ENCODE peak calls at places on chromosomes 4 and X, in five cellular contexts. K, I, N, T and X are unnamed samples.

GRCh38 chrX:11913001-11913400 is 155.0 kb downstream of the MSL3 start:
- DNase-seq in T (no peak), I (no peak), N (no peak), K (no peak), X (no peak)

GRCh38 chrX:1686642-1687041 is 71.8 kb downstream of the ASMT start:
- DNase-seq in T (no peak), K (no peak), I (no peak), N (no peak), X (peak)

GRCh38 chrX:40975951-40976350 is 109.3 kb upstream of the USP9X start:
- DNase-seq in T (no peak), I (no peak), N (no peak), K (no peak), X (no peak)

GRCh38 chr4:182567119-182567518 is 323.9 kb downstream of the TENM3 start:
- DNase-seq in I (no peak), T (no peak), N (no peak), K (no peak), X (no peak)

GRCh38 chrX:34371740-34372139 is 239.6 kb upstream of the FAM47A start:
- DNase-seq in T (no peak), N (no peak), K (no peak), I (no peak), X (no peak)

GRCh38 chr4:25903905-25904747 is 9.9 kb upstream of the SMIM20 start:
- DNase-seq in N (no peak), T (no peak), K (no peak), I (no peak), X (no peak)

GRCh38 chrX:139936259-139936658 is 3.4 kb upstream of the ATP11C start:
- DNase-seq in T (peak), I (no peak), N (no peak), K (peak), X (no peak)

GRCh38 chr4:163384926-163385325 is 41.2 kb downstream of the NPY5R start:
- DNase-seq in K (no peak), I (no peak), N (no peak), T (no peak), X (no peak)

GRCh38 chr4:183936574-183937335 is 31.6 kb downstream of the STOX2 start:
- DNase-seq in I (no peak), N (no peak), K (no peak), T (no peak), X (no peak)

GRCh38 chrX:25290132-25290531 is 274.4 kb upstream of the ARX start:
- DNase-seq in N (no peak), I (no peak), T (no peak), K (no peak), X (no peak)

GRCh38 chr4:88162636-88163035 is 4.2 kb upstream of the ABCG2 start:
- DNase-seq in I (no peak), K (no peak), N (no peak), T (no peak), X (no peak)

GRCh38 chr4:88985088-88985779 is 71.8 kb downstream of the FAM13A start:
- DNase-seq in K (no peak), T (no peak), I (no peak), N (no peak), X (no peak)

GRCh38 chr4:110543577-110543976 is 67.6 kb downstream of the ENPEP start:
- DNase-seq in T (no peak), K (no peak), I (no peak), N (no peak), X (no peak)

GRCh38 chr4:41361831-41362646 is 105.3 kb downstream of the UCHL1 start:
- DNase-seq in K (no peak), I (no peak), N (no peak), T (no peak), X (peak)

GRCh38 chr4:40909363-40909876 is 159.7 kb downstream of the NSUN7 start:
- DNase-seq in K (no peak), T (peak), N (no peak), I (no peak), X (peak)

GRCh38 chrX:49063715-49064114 is 4.9 kb downstream of the CCDC120 start:
- DNase-seq in T (no peak), N (no peak), I (no peak), K (no peak), X (no peak)

GRCh38 chr4:81081156-81081555 is 50.6 kb downstream of the BMP3 start:
- DNase-seq in I (no peak), N (no peak), K (no peak), T (no peak), X (no peak)

GRCh38 chrX:31547816-31548215 is 476.0 kb upstream of the FTHL17 start:
- DNase-seq in K (no peak), I (no peak), N (no peak), T (no peak), X (no peak)

GRCh38 chr4:102627831-102628523 is 126.8 kb downstream of the NFKB1 start:
- DNase-seq in I (no peak), N (no peak), K (peak), T (peak), X (peak)

GRCh38 chr4:150493846-150494245 is 88.1 kb upstream of the MAB21L2 start:
- DNase-seq in I (no peak), T (no peak), N (no peak), K (no peak), X (no peak)

GRCh38 chrX:2703991-2704369 is 12.9 kb downstream of the CD99 start:
- DNase-seq in N (no peak), I (no peak), K (no peak), T (no peak), X (no peak)

GRCh38 chr4:95093936-95094929 is 336.5 kb downstream of the BMPR1B start:
- DNase-seq in I (no peak), N (no peak), K (no peak), T (no peak), X (no peak)

GRCh38 chrX:15751160-15751819 is 13.2 kb downstream of the CA5B start:
- DNase-seq in T (no peak), N (no peak), I (no peak), K (no peak), X (no peak)

GRCh38 chr4:6236816-6237390 is 32.7 kb upstream of the WFS1 start:
- DNase-seq in N (no peak), T (no peak), I (peak), K (no peak), X (no peak)

GRCh38 chr4:29259556-29259955 is 1460.6 kb upstream of the PCDH7 start:
- DNase-seq in K (no peak), T (no peak), I (no peak), N (no peak), X (no peak)

GRCh38 chr4:179509489-179509888 is 2067.3 kb upstream of the AGA start:
- DNase-seq in T (no peak), N (no peak), I (no peak), K (no peak), X (no peak)

GRCh38 chr4:154417358-154417673 is 74.3 kb downstream of the DCHS2 start:
- DNase-seq in N (no peak), I (no peak), T (no peak), K (no peak), X (no peak)

GRCh38 chrX:65718538-65718937 is 51.1 kb downstream of the MSN start:
- DNase-seq in N (no peak), T (no peak), I (no peak), K (no peak), X (no peak)

DNA sequence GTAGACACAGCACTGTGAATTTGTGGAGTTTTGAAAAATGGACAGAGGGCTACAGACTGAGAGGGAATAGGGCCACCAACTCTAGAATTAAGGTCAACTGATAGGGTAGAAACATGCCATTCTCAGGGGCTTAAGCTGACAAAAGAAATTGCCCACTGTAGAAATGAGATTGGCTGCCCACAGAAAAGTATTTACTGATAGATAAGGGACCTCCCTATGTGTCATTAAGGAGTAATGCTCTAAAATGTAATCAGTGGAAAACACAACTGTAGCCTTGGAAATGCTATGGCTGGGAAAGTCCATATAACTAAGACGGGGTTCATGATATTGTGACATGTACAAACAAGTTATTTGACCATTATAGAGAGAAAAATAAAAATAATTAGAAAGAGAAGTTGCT is 4.6 kb downstream of the RTL9 start:
- DNase-seq in T (no peak), K (no peak), N (no peak), I (no peak), X (no peak)
- TF ChIP-seq POLR2A in T (no peak), K (no peak), N (no peak), I (no peak), X (no peak)

GRCh38 chrX:150361070-150361776 is 1.9 kb upstream of the MAMLD1 start:
- DNase-seq in I (no peak), N (no peak), T (no peak), K (no peak), X (no peak)

GRCh38 chrX:150361777-150362351 is 1.3 kb upstream of the MAMLD1 start:
- DNase-seq in T (no peak), K (no peak), I (no peak), N (no peak), X (no peak)

GRCh38 chrX:150364347-150365050 is 1.4 kb downstream of the MAMLD1 start:
- DNase-seq in T (no peak), K (no peak), N (no peak), I (no peak), X (no peak)

GRCh38 chrX:150363561-150364346 is 637 bp downstream of the MAMLD1 start:
- DNase-seq in N (no peak), K (peak), I (no peak), T (no peak), X (no peak)

GRCh38 chrX:150362599-150363481 is at the start of gene MAMLD1:
- DNase-seq in T (peak), N (no peak), K (peak), I (no peak), X (no peak)
- TF ChIP-seq POLR2A in T (no peak), N (no peak), K (peak), I (no peak), X (peak)

GRCh38 chr4:99946346-99947189 is at the start of gene DNAJB14:
- DNase-seq in K (no peak), I (peak), N (peak), T (peak), X (no peak)
- TF ChIP-seq POLR2A in K (peak), I (no peak), N (peak), T (peak), X (peak)

DNA sequence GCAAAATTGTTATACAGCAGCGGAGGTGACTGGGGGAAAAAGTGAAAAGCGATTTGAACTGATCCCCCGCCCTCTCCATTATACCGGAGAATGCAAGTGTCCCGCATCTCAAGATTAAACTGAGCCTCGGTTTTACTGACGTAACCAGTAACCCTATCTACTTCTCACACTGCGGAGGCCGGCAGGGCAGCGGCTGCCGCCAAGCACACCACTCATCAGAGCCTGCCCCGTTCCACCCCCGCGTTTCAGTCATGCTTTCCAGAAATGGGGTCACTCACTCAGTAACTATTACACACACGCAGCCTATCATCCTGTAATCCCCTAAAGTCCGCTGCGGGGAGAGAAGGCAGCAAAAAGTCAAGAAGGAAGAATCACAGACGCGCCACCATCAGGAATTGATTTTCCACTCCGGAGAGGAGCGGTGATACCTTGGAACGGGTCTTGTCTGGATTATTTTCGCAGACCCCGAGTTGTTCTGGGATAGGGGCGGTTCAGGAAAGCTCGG is 1.4 kb downstream of the RPS6KA3 start:
- DNase-seq in T (peak), N (peak), K (peak), I (peak), X (no peak)
- TF ChIP-seq POLR2A in T (no peak), N (peak), K (no peak), I (no peak), X (no peak)

GRCh38 chr4:76950052-76950845 is 697 bp downstream of the SEPTIN11 start:
- DNase-seq in I (no peak), T (no peak), K (peak), N (peak), X (peak)

GRCh38 chr4:76947369-76947768 is 2.2 kb upstream of the SEPTIN11 start:
- DNase-seq in K (no peak), T (no peak), I (no peak), N (no peak), X (no peak)

GRCh38 chr4:76950846-76951321 is 1.3 kb downstream of the SEPTIN11 start:
- DNase-seq in T (no peak), K (peak), I (no peak), N (no peak), X (peak)

GRCh38 chr4:76949293-76950051 is at the start of gene SEPTIN11:
- DNase-seq in K (peak), N (peak), I (peak), T (peak), X (peak)

DNA sequence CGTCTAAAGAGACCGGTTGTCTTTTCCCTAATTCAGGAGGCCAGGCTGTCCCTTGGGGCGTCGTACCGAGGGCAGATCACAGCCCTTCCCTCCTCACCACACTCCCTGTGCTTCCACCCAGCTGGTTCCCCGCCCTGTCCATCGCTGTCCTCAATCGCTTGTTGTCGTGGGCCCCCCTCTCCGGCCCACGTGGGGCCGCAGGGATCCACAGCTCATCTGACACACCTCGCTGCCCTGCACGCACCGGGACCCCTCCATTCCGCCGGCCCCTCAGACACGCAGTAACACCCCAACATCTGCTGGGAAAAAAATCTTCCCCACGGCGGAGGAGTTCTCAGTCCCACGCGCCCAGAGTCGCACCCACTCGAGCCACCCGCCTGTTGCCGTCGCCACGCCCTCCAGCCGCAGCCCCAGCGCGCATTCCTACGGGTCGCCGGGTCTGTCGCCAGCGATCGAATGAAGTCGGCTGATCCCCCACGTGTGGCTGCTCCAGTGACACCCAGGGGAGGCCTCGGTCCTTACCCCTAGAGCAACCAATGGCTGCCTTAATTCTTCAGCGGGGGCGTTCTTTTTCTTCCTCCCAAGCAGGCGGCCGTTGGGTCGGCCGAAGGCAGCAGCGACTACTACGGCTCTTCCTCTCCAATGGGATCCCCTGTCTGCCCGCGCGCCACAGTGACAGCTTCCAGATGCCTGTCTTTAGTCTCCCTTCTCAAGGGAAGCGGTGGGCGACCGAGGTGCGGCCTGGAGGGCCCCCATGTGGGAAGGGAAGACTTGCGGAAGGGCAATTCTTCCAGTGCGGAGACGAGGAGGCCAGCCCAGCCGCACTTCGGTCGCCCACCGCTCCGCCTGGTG is 885 bp upstream of the SEPTIN11 start:
- DNase-seq in N (peak), K (peak), T (peak), I (peak), X (peak)
- TF ChIP-seq POLR2A in N (peak), K (no peak), T (no peak), I (no peak), X (no peak)

GRCh38 chrX:134566506-134566905 is 91.8 kb downstream of the PLAC1 start:
- DNase-seq in K (no peak), N (no peak), T (no peak), I (no peak), X (no peak)
- TF ChIP-seq POLR2A in K (no peak), N (no peak), T (no peak), I (no peak), X (no peak)

GRCh38 chr4:98658287-98659105 is at the start of gene TSPAN5:
- DNase-seq in K (peak), N (peak), I (peak), T (peak), X (peak)

GRCh38 chr4:98653006-98653405 is 5.4 kb downstream of the TSPAN5 start:
- DNase-seq in K (no peak), T (no peak), I (no peak), N (no peak), X (no peak)

GRCh38 chr4:98657531-98658286 is 702 bp downstream of the TSPAN5 start:
- DNase-seq in N (no peak), K (peak), T (no peak), I (no peak), X (peak)

GRCh38 chr4:98656443-98656842 is 2.0 kb downstream of the TSPAN5 start:
- DNase-seq in N (no peak), I (no peak), T (no peak), K (no peak), X (no peak)

DNA sequence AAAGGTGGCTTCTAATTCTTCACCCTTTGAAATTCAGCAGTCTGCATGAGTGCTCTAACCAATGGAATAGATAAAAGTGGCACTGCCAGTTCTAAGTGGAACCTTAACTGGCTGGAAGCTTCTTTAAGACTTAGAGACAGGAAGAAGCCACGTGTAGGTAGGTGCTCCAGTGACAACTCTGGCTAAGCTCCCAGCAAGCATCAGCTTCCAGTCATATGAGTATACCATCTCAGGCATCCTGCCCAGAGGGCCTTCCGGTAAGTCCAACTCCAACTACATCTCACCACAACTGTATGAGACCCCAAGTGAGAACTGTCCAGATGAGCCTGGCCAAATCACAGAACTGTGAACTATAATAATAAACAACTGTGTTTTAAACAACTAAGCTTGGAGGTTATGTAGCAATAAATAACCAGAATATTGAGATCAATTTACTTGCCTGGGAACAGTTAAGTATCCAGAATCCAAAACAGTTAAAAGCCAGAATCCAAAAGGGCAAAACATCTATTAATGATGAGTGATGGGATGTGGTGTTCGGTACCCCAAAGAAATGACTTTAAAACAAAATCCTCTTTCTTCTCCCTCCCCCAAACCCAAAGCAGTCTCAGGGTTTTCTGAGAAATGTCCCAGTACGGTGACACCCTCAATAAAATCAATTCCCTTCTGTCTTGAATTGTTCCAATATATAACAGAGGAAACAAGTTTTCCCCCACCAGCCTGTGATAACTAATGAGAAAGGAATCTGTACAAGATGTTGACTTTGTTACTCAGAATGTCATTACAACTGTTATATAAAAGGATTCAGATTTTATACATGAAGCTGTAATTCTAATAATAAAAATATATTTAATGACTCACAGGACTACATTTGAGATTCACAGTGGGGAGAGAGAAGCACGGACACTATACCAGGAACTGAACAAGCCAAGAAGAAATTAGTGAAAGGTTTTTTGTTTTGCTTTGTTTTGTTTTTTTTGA is 4.2 kb downstream of the TSPAN5 start:
- DNase-seq in K (peak), N (no peak), T (peak), I (no peak), X (peak)
- TF ChIP-seq POLR2A in K (no peak), N (no peak), T (no peak), I (no peak), X (no peak)